ENCODE peak calls at places on chromosomes 11 and 22, in four cellular contexts. One of them, this sample, is unnamed.

GRCh38 chr22:29987143-29987542 is 93.1 kb upstream of the HORMAD2 start:
- DNase-seq in WTC11: no peak
- DNase-seq in RWPE1: no peak
- DNase-seq in CD8-positive, alpha-beta T cell: no peak
- DNase-seq in this sample: no peak

GRCh38 chr11:43035011-43035564 is 276.7 kb upstream of the API5 start:
- DNase-seq in WTC11: no peak
- DNase-seq in RWPE1: no peak
- DNase-seq in CD8-positive, alpha-beta T cell: no peak
- DNase-seq in this sample: no peak

GRCh38 chr11:115279831-115280761 is 224.1 kb downstream of the CADM1 start:
- DNase-seq in WTC11: no peak
- DNase-seq in CD8-positive, alpha-beta T cell: no peak
- DNase-seq in RWPE1: no peak
- DNase-seq in this sample: no peak

GRCh38 chr22:43526951-43527350 is 115.1 kb downstream of the MPPED1 start:
- DNase-seq in RWPE1: no peak
- DNase-seq in CD8-positive, alpha-beta T cell: no peak
- DNase-seq in WTC11: no peak
- DNase-seq in this sample: no peak

GRCh38 chr11:130087294-130087926 is 17.7 kb downstream of the APLP2 start:
- DNase-seq in CD8-positive, alpha-beta T cell: no peak
- DNase-seq in WTC11: no peak
- DNase-seq in RWPE1: no peak
- DNase-seq in this sample: no peak

GRCh38 chr11:75946531-75947530 is 131.8 kb downstream of the UVRAG start:
- DNase-seq in RWPE1: no peak
- DNase-seq in CD8-positive, alpha-beta T cell: no peak
- DNase-seq in WTC11: no peak
- DNase-seq in this sample: no peak

GRCh38 chr11:75508051-75508561 is 17.6 kb downstream of the GDPD5 start:
- DNase-seq in WTC11: no peak
- DNase-seq in RWPE1: no peak
- DNase-seq in CD8-positive, alpha-beta T cell: peak
- DNase-seq in this sample: no peak

GRCh38 chr11:109696191-109696897 is 274.4 kb downstream of the C11orf87 start:
- DNase-seq in CD8-positive, alpha-beta T cell: no peak
- DNase-seq in WTC11: no peak
- DNase-seq in RWPE1: peak
- DNase-seq in this sample: peak

GRCh38 chr11:61546663-61547062 is 34.2 kb downstream of the SYT7 start:
- DNase-seq in WTC11: no peak
- DNase-seq in CD8-positive, alpha-beta T cell: no peak
- DNase-seq in RWPE1: no peak
- DNase-seq in this sample: no peak

GRCh38 chr11:35354644-35355043 is 64.7 kb downstream of the SLC1A2 start:
- DNase-seq in RWPE1: no peak
- DNase-seq in CD8-positive, alpha-beta T cell: no peak
- DNase-seq in WTC11: no peak
- DNase-seq in this sample: no peak

GRCh38 chr22:28137036-28137435 is 218.0 kb upstream of the PITPNB start:
- DNase-seq in RWPE1: no peak
- DNase-seq in WTC11: no peak
- DNase-seq in CD8-positive, alpha-beta T cell: no peak
- DNase-seq in this sample: no peak

GRCh38 chr22:36334838-36335603 is 52.7 kb downstream of the MYH9 start:
- DNase-seq in WTC11: no peak
- DNase-seq in CD8-positive, alpha-beta T cell: peak
- DNase-seq in RWPE1: no peak
- DNase-seq in this sample: no peak

GRCh38 chr22:40618400-40618799 is 18.1 kb downstream of the MRTFA start:
- DNase-seq in RWPE1: no peak
- DNase-seq in CD8-positive, alpha-beta T cell: no peak
- DNase-seq in WTC11: no peak
- DNase-seq in this sample: no peak

GRCh38 chr11:117232022-117232878 is at the start of the genes PCSK7 and RNF214:
- DNase-seq in CD8-positive, alpha-beta T cell: peak
- DNase-seq in RWPE1: peak
- DNase-seq in WTC11: peak
- DNase-seq in this sample: peak

GRCh38 chr22:44369241-44369652 is 56.5 kb upstream of the SHISAL1 start:
- DNase-seq in CD8-positive, alpha-beta T cell: no peak
- DNase-seq in RWPE1: no peak
- DNase-seq in WTC11: peak
- DNase-seq in this sample: no peak

GRCh38 chr22:47114813-47115517 is 352.5 kb downstream of the TBC1D22A start:
- DNase-seq in CD8-positive, alpha-beta T cell: no peak
- DNase-seq in RWPE1: no peak
- DNase-seq in WTC11: no peak
- DNase-seq in this sample: no peak

GRCh38 chr22:44423556-44423955 is 74.5 kb downstream of the RTL6 start:
- DNase-seq in WTC11: no peak
- DNase-seq in RWPE1: no peak
- DNase-seq in CD8-positive, alpha-beta T cell: no peak
- DNase-seq in this sample: no peak

GRCh38 chr11:96307748-96308133 is 35.3 kb downstream of the MAML2 start:
- DNase-seq in CD8-positive, alpha-beta T cell: no peak
- DNase-seq in RWPE1: peak
- DNase-seq in WTC11: no peak
- DNase-seq in this sample: peak

GRCh38 chr11:19286411-19286810 is 45.7 kb upstream of the E2F8 start:
- DNase-seq in CD8-positive, alpha-beta T cell: no peak
- DNase-seq in RWPE1: no peak
- DNase-seq in WTC11: no peak
- DNase-seq in this sample: no peak

GRCh38 chr11:113796663-113797259 is 17.2 kb downstream of the CLDN25 start:
- DNase-seq in WTC11: no peak
- DNase-seq in CD8-positive, alpha-beta T cell: no peak
- DNase-seq in RWPE1: peak
- DNase-seq in this sample: peak

GRCh38 chr22:47550524-47551437 is 788.3 kb downstream of the TBC1D22A start:
- DNase-seq in RWPE1: no peak
- DNase-seq in CD8-positive, alpha-beta T cell: peak
- DNase-seq in WTC11: no peak
- DNase-seq in this sample: no peak

GRCh38 chr22:27990879-27991278 is 71.8 kb upstream of the PITPNB start:
- DNase-seq in WTC11: peak
- DNase-seq in RWPE1: no peak
- DNase-seq in CD8-positive, alpha-beta T cell: peak
- DNase-seq in this sample: peak

GRCh38 chr22:22158965-22159364 is 85.6 kb upstream of the VPREB1 start:
- DNase-seq in WTC11: no peak
- DNase-seq in RWPE1: no peak
- DNase-seq in CD8-positive, alpha-beta T cell: no peak
- DNase-seq in this sample: no peak

GRCh38 chr11:2199466-2200341 is 28.1 kb upstream of the TH start:
- DNase-seq in WTC11: no peak
- DNase-seq in RWPE1: no peak
- DNase-seq in CD8-positive, alpha-beta T cell: no peak
- DNase-seq in this sample: no peak

GRCh38 chr11:88508808-88509581 is 171.5 kb upstream of the CTSC start:
- DNase-seq in RWPE1: no peak
- DNase-seq in CD8-positive, alpha-beta T cell: no peak
- DNase-seq in WTC11: peak
- DNase-seq in this sample: no peak

GRCh38 chr11:69361048-69361447 is 67.1 kb downstream of the MYEOV start:
- DNase-seq in WTC11: no peak
- DNase-seq in RWPE1: no peak
- DNase-seq in CD8-positive, alpha-beta T cell: no peak
- DNase-seq in this sample: no peak

GRCh38 chr22:19488884-19489843 is 9.4 kb downstream of the CDC45 start:
- DNase-seq in CD8-positive, alpha-beta T cell: no peak
- DNase-seq in RWPE1: no peak
- DNase-seq in WTC11: no peak
- DNase-seq in this sample: peak

GRCh38 chr11:111665779-111666178 is 63.5 kb downstream of the SIK2 start:
- DNase-seq in CD8-positive, alpha-beta T cell: no peak
- DNase-seq in WTC11: peak
- DNase-seq in RWPE1: peak
- DNase-seq in this sample: peak

GRCh38 chr11:26583550-26583949 is 11.5 kb upstream of the MUC15 start:
- DNase-seq in RWPE1: peak
- DNase-seq in WTC11: no peak
- DNase-seq in CD8-positive, alpha-beta T cell: no peak
- DNase-seq in this sample: peak

GRCh38 chr22:32482708-32483107 is 8.1 kb downstream of the FBXO7 start:
- DNase-seq in WTC11: no peak
- DNase-seq in RWPE1: no peak
- DNase-seq in CD8-positive, alpha-beta T cell: no peak
- DNase-seq in this sample: no peak

GRCh38 chr11:37451903-37452302 is 853.9 kb upstream of the RAG2 start:
- DNase-seq in CD8-positive, alpha-beta T cell: no peak
- DNase-seq in RWPE1: no peak
- DNase-seq in WTC11: no peak
- DNase-seq in this sample: no peak

GRCh38 chr11:132140056-132140455 is 769.6 kb downstream of the NTM start:
- DNase-seq in WTC11: no peak
- DNase-seq in RWPE1: no peak
- DNase-seq in CD8-positive, alpha-beta T cell: no peak
- DNase-seq in this sample: no peak
- TF ChIP-seq CTCF in WTC11: no peak
- TF ChIP-seq CTCF in RWPE1: no peak
- TF ChIP-seq CTCF in CD8-positive, alpha-beta T cell: no peak
- TF ChIP-seq CTCF in this sample: no peak

DNA sequence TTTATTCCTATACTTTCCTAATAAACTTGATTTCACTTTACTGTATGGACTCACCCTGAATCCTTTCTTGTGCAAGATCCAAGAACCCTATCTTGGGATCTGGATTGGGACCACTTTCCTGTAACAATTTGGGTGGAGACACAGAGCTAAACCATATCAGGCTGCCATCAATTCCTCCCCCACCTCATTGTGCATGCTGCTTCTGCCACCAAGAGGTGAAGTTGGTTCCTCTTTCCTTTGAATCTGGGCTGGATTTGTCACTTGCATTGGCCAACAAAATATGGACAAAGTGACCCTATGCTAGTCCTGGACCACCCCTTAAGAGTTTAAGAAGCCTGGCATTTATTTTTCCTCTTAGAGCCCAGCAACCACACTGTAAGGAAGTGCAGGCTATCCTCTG is 39.4 kb upstream of the CEP295 start:
- DNase-seq in WTC11: no peak
- DNase-seq in CD8-positive, alpha-beta T cell: no peak
- DNase-seq in RWPE1: no peak
- DNase-seq in this sample: peak
- TF ChIP-seq CTCF in WTC11: no peak
- TF ChIP-seq CTCF in CD8-positive, alpha-beta T cell: no peak
- TF ChIP-seq CTCF in RWPE1: no peak
- TF ChIP-seq CTCF in this sample: no peak

GRCh38 chr11:119031912-119032280 is 1.2 kb upstream of the SLC37A4 start:
- DNase-seq in CD8-positive, alpha-beta T cell: no peak
- DNase-seq in RWPE1: no peak
- DNase-seq in WTC11: no peak
- DNase-seq in this sample: no peak

GRCh38 chr11:119029340-119030028 is 1.2 kb downstream of the SLC37A4 start:
- DNase-seq in CD8-positive, alpha-beta T cell: no peak
- DNase-seq in WTC11: no peak
- DNase-seq in RWPE1: no peak
- DNase-seq in this sample: no peak

GRCh38 chr11:119030029-119030328 is 698 bp downstream of the SLC37A4 start:
- DNase-seq in CD8-positive, alpha-beta T cell: no peak
- DNase-seq in WTC11: no peak
- DNase-seq in RWPE1: no peak
- DNase-seq in this sample: no peak

GRCh38 chr11:119029069-119029339 is 1.7 kb downstream of the SLC37A4 start:
- DNase-seq in CD8-positive, alpha-beta T cell: no peak
- DNase-seq in WTC11: no peak
- DNase-seq in RWPE1: no peak
- DNase-seq in this sample: no peak

GRCh38 chr11:119030329-119031047 is at the start of gene SLC37A4:
- DNase-seq in CD8-positive, alpha-beta T cell: peak
- DNase-seq in RWPE1: peak
- DNase-seq in WTC11: peak
- DNase-seq in this sample: peak
- TF ChIP-seq CTCF in CD8-positive, alpha-beta T cell: peak
- TF ChIP-seq CTCF in RWPE1: peak
- TF ChIP-seq CTCF in WTC11: peak
- TF ChIP-seq CTCF in this sample: peak

DNA sequence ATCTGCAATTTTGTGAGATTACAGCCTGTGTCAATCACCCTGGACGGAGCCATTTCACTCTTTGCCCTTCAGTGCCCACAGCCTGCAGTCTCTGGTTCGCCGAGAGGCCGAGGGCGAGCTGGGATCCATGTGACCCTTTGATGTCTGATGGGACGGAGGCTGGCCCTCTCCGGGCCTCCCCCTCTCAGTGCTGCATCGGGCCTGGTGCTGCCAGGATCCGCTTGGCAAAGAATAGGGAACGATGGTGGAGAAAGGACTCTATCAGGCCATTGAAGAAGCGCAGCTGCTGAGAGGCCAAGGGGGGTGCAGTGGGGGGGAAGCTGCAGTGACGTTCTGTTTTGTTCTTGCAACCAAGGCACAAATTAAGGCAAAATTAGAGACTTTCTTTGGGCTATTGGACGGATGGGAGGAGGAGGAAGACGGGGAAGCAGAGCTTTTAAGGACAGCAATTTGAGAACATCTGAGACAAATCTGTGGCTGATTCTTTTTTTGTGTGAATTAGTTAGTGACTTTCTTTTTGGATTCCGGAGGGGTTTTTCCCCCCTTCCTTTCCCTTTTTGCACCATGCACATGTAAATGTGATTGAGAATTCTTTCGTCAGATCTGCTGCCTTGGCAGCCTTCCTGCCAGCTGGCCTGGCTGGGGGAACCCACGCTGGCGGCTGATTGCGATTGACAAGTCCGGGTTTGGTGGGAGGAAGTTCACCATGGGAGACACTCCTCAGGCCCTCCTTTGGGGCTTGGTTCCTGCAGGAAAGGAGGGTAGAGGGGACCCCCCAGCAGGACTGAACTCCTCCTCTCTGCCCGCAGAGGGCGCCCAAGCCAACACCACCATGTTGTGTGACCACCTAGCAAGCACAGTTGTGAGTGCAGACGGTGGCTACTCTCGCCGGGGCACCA is 214.5 kb downstream of the NTM start:
- DNase-seq in RWPE1: no peak
- DNase-seq in CD8-positive, alpha-beta T cell: no peak
- DNase-seq in WTC11: peak
- DNase-seq in this sample: no peak
- TF ChIP-seq CTCF in RWPE1: no peak
- TF ChIP-seq CTCF in CD8-positive, alpha-beta T cell: no peak
- TF ChIP-seq CTCF in WTC11: peak
- TF ChIP-seq CTCF in this sample: no peak

This sample was measured in MCF 10A.